ENCODE peak calls at places on chromosomes 13 and 19, in six cellular contexts. O is testis, W is left lung, G is uterus, A is RWPE1, D is transverse colon. F is an unnamed sample.

GRCh38 chr19:16449330-16449961 is 22.3 kb downstream of the EPS15L1 start:
- DNase-seq in G (no peak), A (no peak), O (no peak), W (no peak), D (no peak), F (no peak)

GRCh38 chr19:6248341-6248740 is 31.4 kb downstream of the MLLT1 start:
- DNase-seq in O (no peak), G (no peak), A (no peak), W (no peak), D (no peak), F (no peak)

GRCh38 chr13:33204130-33204927 is 81.2 kb downstream of the STARD13 start:
- DNase-seq in O (peak; percentile 58), A (no peak), D (peak; percentile 59), W (no peak), G (peak; percentile 90), F (peak; percentile 46)

GRCh38 chr19:35545855-35546381 is 492 bp downstream of the TMEM147 start:
- DNase-seq in O (peak; percentile 33), D (peak; percentile 60), G (no peak), W (no peak), A (peak; percentile 56), F (peak; percentile 38)

GRCh38 chr13:97300871-97301270 is 78.7 kb downstream of the MBNL2 start:
- DNase-seq in G (no peak), W (no peak), D (no peak), A (no peak), O (no peak), F (no peak)

GRCh38 chr13:77325371-77325941 is 1.4 kb downstream of the MYCBP2 start:
- DNase-seq in A (peak; percentile 39), D (no peak), W (no peak), O (no peak), G (no peak), F (no peak)

GRCh38 chr13:53198699-53199098 is 170.1 kb downstream of the OLFM4 start:
- DNase-seq in D (no peak), G (no peak), O (no peak), W (no peak), A (no peak), F (no peak)

GRCh38 chr13:78160793-78161192 is 242.2 kb upstream of the EDNRB start:
- DNase-seq in G (no peak), W (no peak), D (no peak), O (no peak), A (no peak), F (no peak)

GRCh38 chr19:5694167-5694951 is 4.3 kb downstream of the RPL36 start:
- DNase-seq in W (no peak), D (no peak), O (no peak), G (no peak), A (no peak), F (no peak)

GRCh38 chr13:69720278-69720983 is 387.2 kb upstream of the ATXN8OS start:
- DNase-seq in G (no peak), A (no peak), D (peak; percentile 30), O (no peak), W (no peak), F (no peak)

GRCh38 chr19:55116232-55117062 is 990 bp downstream of the PPP1R12C start:
- DNase-seq in W (peak; percentile 81), A (peak; percentile 57), O (peak; percentile 79), D (peak; percentile 69), G (peak; percentile 73), F (peak; percentile 28)

GRCh38 chr19:39582891-39583625 is 19.3 kb upstream of the LGALS13 start:
- DNase-seq in A (no peak), O (no peak), D (no peak), W (no peak), G (no peak), F (no peak)

GRCh38 chr13:20401586-20401957 is 124.1 kb downstream of the CRYL1 start:
- DNase-seq in G (no peak), O (no peak), W (no peak), A (no peak), D (no peak), F (no peak)

GRCh38 chr19:51263808-51264207 is 12.9 kb downstream of the SIGLECL1 start:
- DNase-seq in A (no peak), O (no peak), W (no peak), G (no peak), D (no peak), F (no peak)

GRCh38 chr13:20711301-20712044 is 8.0 kb downstream of the IL17D start:
- DNase-seq in G (no peak), O (no peak), A (no peak), W (no peak), D (no peak), F (no peak)

GRCh38 chr13:52809310-52809769 is 39.1 kb downstream of the PCDH8 start:
- DNase-seq in D (peak; percentile 61), A (peak; percentile 79), O (peak; percentile 84), G (no peak), W (peak; percentile 52), F (peak; percentile 46)

GRCh38 chr13:97978661-97979450 is 25.4 kb downstream of the IPO5 start:
- DNase-seq in G (no peak), W (no peak), A (no peak), O (no peak), D (no peak), F (no peak)

GRCh38 chr13:29472317-29472961 is 123.0 kb downstream of the SLC7A1 start:
- DNase-seq in O (peak; percentile 62), W (no peak), D (peak; percentile 51), G (peak; percentile 28), A (peak; percentile 64), F (no peak)

GRCh38 chr13:98492335-98493034 is 84.4 kb downstream of the STK24 start:
- DNase-seq in O (no peak), G (no peak), A (no peak), D (no peak), W (no peak), F (no peak)

GRCh38 chr13:97125051-97125809 is 96.9 kb upstream of the MBNL2 start:
- DNase-seq in A (peak; percentile 84), G (peak; percentile 55), O (peak; percentile 61), D (no peak), W (no peak), F (peak; percentile 42)

GRCh38 chr13:45775401-45775963 is 73.4 kb downstream of the CBY2 start:
- DNase-seq in W (no peak), O (no peak), G (no peak), D (no peak), A (no peak), F (no peak)

GRCh38 chr19:4360641-4361151 is 17.3 kb downstream of the MPND start:
- DNase-seq in D (no peak), O (peak; percentile 58), W (no peak), G (no peak), A (no peak), F (no peak)

GRCh38 chr19:43675269-43675879 is 5.4 kb upstream of the PLAUR start:
- DNase-seq in A (peak; percentile 90), O (no peak), G (no peak), W (peak; percentile 82), D (peak; percentile 90), F (no peak)

GRCh38 chr13:48902421-48902820 is 73.3 kb upstream of the FNDC3A start:
- DNase-seq in W (peak; percentile 43), A (peak; percentile 3), D (no peak), G (no peak), O (no peak), F (no peak)

GRCh38 chr13:112113851-112114250 is 46.9 kb downstream of the SOX1 start:
- DNase-seq in W (no peak), O (no peak), A (no peak), D (no peak), G (no peak), F (no peak)

GRCh38 chr19:29560313-29561075 is 34.7 kb downstream of the VSTM2B start:
- DNase-seq in D (no peak), W (no peak), O (no peak), A (no peak), G (no peak), F (no peak)

GRCh38 chr19:48170817-48171347 is 402 bp downstream of the ZSWIM9 start:
- DNase-seq in D (no peak), G (no peak), O (no peak), A (no peak), W (peak; percentile 35), F (no peak)

GRCh38 chr13:99015606-99016520 is 38.0 kb upstream of the DOCK9 start:
- DNase-seq in A (no peak), O (no peak), G (no peak), W (no peak), D (no peak), F (peak; percentile 28)

GRCh38 chr13:25453966-25454365 is 82.2 kb downstream of the ATP8A2 start:
- DNase-seq in O (no peak), G (no peak), W (no peak), D (no peak), A (no peak), F (no peak)

GRCh38 chr19:17394891-17395415 is 957 bp upstream of the CCDC194 start:
- DNase-seq in G (no peak), W (peak; percentile 77), A (peak; percentile 74), D (peak; percentile 57), O (peak; percentile 56), F (no peak)

GRCh38 chr13:40648841-40649240 is 17.6 kb downstream of the FOXO1 start:
- DNase-seq in G (no peak), W (no peak), O (no peak), D (no peak), A (no peak), F (no peak)
- H3K27ac ChIP-seq in G (peak overlapping the region; percentile 21), W (peak overlapping the region; percentile 1), O (no peak overlapping the region), D (peak overlapping the region; percentile 81), A (no peak overlapping the region), F (no peak overlapping the region)

GRCh38 chr13:73767747-73768315 is 366.4 kb downstream of the KLF12 start:
- DNase-seq in W (no peak), A (peak; percentile 10), G (no peak), O (no peak), D (no peak), F (no peak)

GRCh38 chr13:73765651-73766384 is 368.4 kb downstream of the KLF12 start:
- DNase-seq in O (peak; percentile 84), A (no peak), D (peak; percentile 81), W (peak; percentile 63), G (peak; percentile 74), F (peak; percentile 4)

GRCh38 chr13:73772449-73773186 is 361.6 kb downstream of the KLF12 start:
- DNase-seq in G (no peak), D (no peak), W (no peak), O (no peak), A (no peak), F (no peak)

GRCh38 chr13:73767191-73767741 is 366.9 kb downstream of the KLF12 start:
- DNase-seq in G (no peak), O (no peak), D (no peak), A (no peak), W (no peak), F (peak; percentile 27)
- H3K27ac ChIP-seq in G (no peak overlapping the region), O (no peak overlapping the region), D (peak overlapping the region; percentile 77), A (no peak overlapping the region), W (peak overlapping the region; percentile 55), F (peak overlapping the region; percentile 95)

GRCh38 chr13:110433014-110433413 is 125.9 kb downstream of the COL4A2 start:
- DNase-seq in W (no peak), O (no peak), G (no peak), D (no peak), A (no peak), F (no peak)
- H3K27ac ChIP-seq in W (no peak overlapping the region), O (no peak overlapping the region), G (peak overlapping the region; percentile 58), D (peak overlapping the region; percentile 40), A (no peak overlapping the region), F (no peak overlapping the region)

DNA sequence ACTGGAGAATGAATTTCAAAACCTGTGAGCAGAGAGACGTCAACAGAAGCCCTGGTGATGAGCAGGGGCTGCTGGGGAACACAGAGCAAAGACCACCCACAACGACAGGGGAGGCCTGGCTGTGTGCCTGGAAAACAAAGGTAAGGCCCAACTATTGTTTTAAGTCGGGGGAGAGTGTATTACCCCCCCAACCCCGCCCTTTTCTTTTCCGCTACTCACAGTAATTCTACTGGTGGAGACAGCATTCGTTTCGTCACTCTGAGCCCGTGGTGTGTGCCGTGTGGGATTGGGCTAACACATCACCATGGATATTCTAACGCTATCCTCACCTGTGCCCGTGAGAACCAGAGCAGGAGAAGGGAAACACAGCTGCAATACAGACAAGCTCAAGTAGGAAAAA is 18.6 kb upstream of the ADPRHL1 start:
- DNase-seq in D (no peak), A (no peak), G (no peak), W (no peak), O (no peak), F (no peak)
- H3K27ac ChIP-seq in D (no peak overlapping the region), A (no peak overlapping the region), G (peak overlapping the region; percentile 25), W (peak overlapping the region; percentile 63), O (no peak overlapping the region), F (no peak overlapping the region)